ENCODE peak calls at places on chromosomes 6 and 20, in six cellular contexts. Z, X, E, R, C and Q are unnamed samples.

GRCh38 chr6:108589244-108589730 is 28.6 kb downstream of the FOXO3 start:
- DNase-seq in Z (peak; percentile 70), X (no peak), E (peak; percentile 18), R (peak; percentile 77), C (peak; percentile 15), Q (peak; percentile 84)

GRCh38 chr6:109496036-109496761 is 13.2 kb upstream of the ZBTB24 start:
- DNase-seq in Z (no peak), X (no peak), E (no peak), R (no peak), C (no peak), Q (no peak)

GRCh38 chr6:101961357-101961756 is 567.8 kb downstream of the GRIK2 start:
- DNase-seq in Z (no peak), X (no peak), E (no peak), R (no peak), C (no peak), Q (no peak)

GRCh38 chr20:24256307-24256706 is 213.1 kb upstream of the SYNDIG1 start:
- DNase-seq in Z (no peak), X (no peak), E (no peak), R (no peak), C (no peak), Q (no peak)

GRCh38 chr6:42616716-42617115 is 52.9 kb downstream of the UBR2 start:
- DNase-seq in Z (no peak), X (no peak), E (no peak), R (no peak), C (no peak), Q (no peak)

GRCh38 chr6:150617496-150618460 is 18.1 kb downstream of the PLEKHG1 start:
- DNase-seq in Z (no peak), X (no peak), E (no peak), R (no peak), C (no peak), Q (no peak)

GRCh38 chr6:155818698-155819097 is 363.1 kb upstream of the NOX3 start:
- DNase-seq in Z (no peak), X (no peak), E (no peak), R (no peak), C (no peak), Q (no peak)

GRCh38 chr6:149897015-149897697 is 757 bp downstream of the RAET1E start:
- DNase-seq in Z (no peak), X (no peak), E (peak; percentile 23), R (no peak), C (no peak), Q (no peak)

GRCh38 chr6:130159876-130160415 is 62.8 kb downstream of the SAMD3 start:
- DNase-seq in Z (no peak), X (no peak), E (no peak), R (no peak), C (no peak), Q (no peak)

GRCh38 chr20:15561707-15562106 is 1011.5 kb downstream of the KIF16B start:
- DNase-seq in Z (no peak), X (no peak), E (no peak), R (no peak), C (no peak), Q (peak; percentile 18)

GRCh38 chr20:59101956-59102355 is 59.4 kb upstream of the PRELID3B start:
- DNase-seq in Z (no peak), X (no peak), E (no peak), R (no peak), C (no peak), Q (no peak)

GRCh38 chr6:84764332-84765049 is at the start of gene TBX18:
- DNase-seq in Z (peak; percentile 95), X (no peak), E (peak; percentile 85), R (peak; percentile 83), C (peak; percentile 35), Q (peak; percentile 85)

GRCh38 chr6:105453968-105454367 is 51.1 kb upstream of the PREP start:
- DNase-seq in Z (no peak), X (no peak), E (no peak), R (no peak), C (no peak), Q (peak; percentile 25)

GRCh38 chr20:23692725-23693124 is 3.9 kb upstream of the CST4 start:
- DNase-seq in Z (no peak), X (no peak), E (no peak), R (no peak), C (no peak), Q (no peak)

GRCh38 chr20:62741191-62741676 is 32.6 kb downstream of the NTSR1 start:
- DNase-seq in Z (no peak), X (no peak), E (no peak), R (no peak), C (no peak), Q (peak; percentile 40)

GRCh38 chr6:37674161-37674560 is 23.5 kb downstream of the MDGA1 start:
- DNase-seq in Z (no peak), X (no peak), E (no peak), R (no peak), C (no peak), Q (no peak)

GRCh38 chr20:57417051-57417689 is 26.0 kb downstream of the RBM38 start:
- DNase-seq in Z (no peak), X (no peak), E (no peak), R (no peak), C (no peak), Q (no peak)

GRCh38 chr20:57413990-57414389 is 22.8 kb downstream of the RBM38 start:
- DNase-seq in Z (no peak), X (no peak), E (no peak), R (no peak), C (no peak), Q (no peak)

GRCh38 chr20:57415791-57416190 is 24.6 kb downstream of the RBM38 start:
- DNase-seq in Z (peak; percentile 48), X (no peak), E (no peak), R (no peak), C (no peak), Q (no peak)

GRCh38 chr20:57416296-57417022 is 25.3 kb downstream of the RBM38 start:
- DNase-seq in Z (no peak), X (no peak), E (no peak), R (no peak), C (no peak), Q (no peak)

DNA sequence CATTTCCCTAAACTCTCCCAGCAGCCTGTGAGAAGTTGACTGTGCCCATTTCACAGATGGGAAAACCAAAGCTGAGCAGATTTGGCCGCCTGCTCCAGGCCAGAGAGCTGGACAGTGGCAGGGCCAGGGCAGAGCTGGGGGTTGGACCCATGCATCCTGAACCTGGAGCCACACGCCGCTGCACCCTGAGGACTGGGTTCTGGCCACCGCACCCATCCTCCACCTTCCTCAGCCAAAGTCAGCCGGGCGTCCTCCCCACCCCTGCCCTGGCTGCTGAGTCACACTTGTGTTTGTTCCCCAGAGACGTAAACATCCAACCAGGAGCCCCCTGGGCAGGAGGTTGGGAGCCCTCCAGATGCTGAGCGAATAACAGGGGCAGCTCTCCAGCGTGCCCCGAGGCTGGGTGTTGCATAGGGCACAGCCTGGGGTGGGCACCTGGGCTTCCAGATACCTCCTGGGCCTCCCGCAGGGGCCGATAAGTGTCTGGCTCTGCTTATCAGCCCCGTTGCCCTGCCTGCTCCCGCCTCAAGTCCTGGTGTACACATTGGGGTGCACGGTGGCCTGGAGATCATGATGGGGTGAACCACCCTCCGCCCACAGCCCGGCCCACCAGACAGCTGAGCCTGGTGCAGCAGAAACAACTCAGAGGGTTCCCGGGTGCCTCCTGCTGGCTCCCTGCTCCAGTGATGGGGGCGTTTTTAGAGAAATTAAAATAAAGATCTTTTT is 23.8 kb downstream of the RBM38 start:
- DNase-seq in Z (peak; percentile 77), X (no peak), E (no peak), R (no peak), C (no peak), Q (no peak)
- TF ChIP-seq ZNF274 in Z (no peak), X (no peak), E (no peak), R (no peak), C (no peak), Q (no peak)

GRCh38 chr20:8373579-8373978 is 241.5 kb downstream of the PLCB1 start:
- DNase-seq in Z (no peak), X (no peak), E (no peak), R (no peak), C (no peak), Q (no peak)

GRCh38 chr20:8370774-8371173 is 238.7 kb downstream of the PLCB1 start:
- DNase-seq in Z (no peak), X (no peak), E (no peak), R (no peak), C (no peak), Q (no peak)

GRCh38 chr20:8372819-8373218 is 240.8 kb downstream of the PLCB1 start:
- DNase-seq in Z (no peak), X (no peak), E (no peak), R (no peak), C (no peak), Q (no peak)

GRCh38 chr20:8376940-8377339 is 244.9 kb downstream of the PLCB1 start:
- DNase-seq in Z (no peak), X (no peak), E (no peak), R (no peak), C (no peak), Q (no peak)

GRCh38 chr20:8375898-8376297 is 243.8 kb downstream of the PLCB1 start:
- DNase-seq in Z (no peak), X (no peak), E (no peak), R (no peak), C (no peak), Q (no peak)
- TF ChIP-seq ZNF274 in Z (no peak), X (no peak), E (no peak), R (no peak), C (no peak), Q (no peak)

DNA sequence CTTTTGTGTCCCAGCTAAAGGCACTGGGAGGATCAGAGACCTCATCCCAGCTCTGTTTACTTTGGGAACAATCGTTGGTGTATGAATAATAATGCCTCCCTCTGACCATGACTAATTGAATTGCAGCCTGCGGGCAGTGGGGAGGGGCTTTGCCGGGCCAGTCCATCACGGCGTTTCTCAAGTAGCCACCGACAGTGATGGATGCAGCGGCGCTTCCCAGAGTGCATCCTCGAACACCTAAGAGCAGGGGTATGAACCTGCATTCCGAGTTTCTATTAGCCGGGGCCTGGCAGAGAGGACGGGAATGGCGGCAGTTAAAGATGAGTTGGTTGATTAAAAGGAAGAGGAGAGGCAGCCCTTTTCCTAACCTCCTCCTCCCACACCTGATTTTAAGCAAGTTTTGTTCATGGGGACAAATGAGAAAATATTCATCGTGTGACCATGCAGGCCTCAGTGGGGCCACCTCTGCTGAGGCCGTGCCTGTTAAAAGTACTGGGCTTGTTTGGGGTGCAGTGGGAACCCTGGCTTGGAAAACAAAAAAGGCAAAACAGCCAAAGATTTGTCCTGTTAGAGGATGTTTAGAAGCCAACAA is 154.1 kb downstream of the FOXA2 start:
- DNase-seq in Z (peak; percentile 44), X (no peak), E (no peak), R (peak; percentile 70), C (peak; percentile 92), Q (peak; percentile 38)
- TF ChIP-seq ZNF274 in Z (no peak), X (no peak), E (no peak), R (no peak), C (no peak), Q (no peak)

DNA sequence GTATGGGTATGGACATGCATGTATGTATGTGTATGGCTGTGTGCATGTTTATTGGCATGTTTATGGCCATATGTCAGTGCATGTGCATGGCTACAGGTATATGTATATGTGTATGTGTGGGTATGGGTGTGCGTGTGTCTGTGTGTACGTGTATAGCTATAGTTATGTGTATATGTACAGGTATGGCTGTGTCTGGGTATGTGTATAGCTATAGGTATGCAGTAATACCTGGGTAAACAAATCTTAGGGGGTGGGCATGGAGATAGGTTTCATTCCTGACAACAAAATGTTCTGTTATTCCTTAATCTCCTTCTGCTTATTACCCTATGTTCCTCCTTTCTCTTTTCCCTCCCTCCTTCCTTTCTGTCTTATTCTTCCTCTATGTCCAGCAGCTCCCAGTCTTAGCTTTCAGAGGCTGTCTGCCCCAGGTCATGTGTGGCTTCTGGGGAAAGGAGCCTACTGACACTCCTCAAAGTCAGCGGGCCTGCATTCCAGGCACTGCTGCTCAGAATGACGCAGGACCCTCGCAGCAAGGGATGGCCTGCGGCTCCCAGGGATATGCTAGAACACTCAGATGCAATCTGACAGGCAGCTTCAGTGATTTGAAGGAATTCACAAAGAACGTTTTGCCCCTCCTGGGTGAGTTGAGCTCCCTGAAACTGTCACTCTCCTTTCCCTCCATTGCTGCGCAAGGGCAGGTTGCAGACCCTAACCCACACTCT is 139.3 kb upstream of the PHACTR1 start:
- DNase-seq in Z (no peak), X (no peak), E (no peak), R (no peak), C (no peak), Q (no peak)
- TF ChIP-seq ZNF274 in Z (no peak), X (no peak), E (no peak), R (no peak), C (no peak), Q (no peak)